ENCODE peak calls at places on chromosomes 11 and 22, in ten cellular contexts. M is activated T-cell treated with anti-CD3 and anti-CD28 coated beads, Interleukin-2, amount 50 U/mL, for 1 hour; P is fibroblast of mammary gland; S is HEK293T; N is left colon; D is activated naive CD4-positive, alpha-beta T cell treated with Interleukin-2 at 50 U/mL for 16 hours; L is AG09309; E is stimulated activated CD4-positive, alpha-beta T cell treated with anti-CD3 and anti-CD28 coated beads, Interleukin-2, amount 100 ng/mL, for 48 hours; I is NCI-H1092 treated with DMSO at 0.1 percent for 48 hours; U is mesenchymal stem cell. Q is an unnamed sample.

GRCh38 chr11:126414615-126415014 is 59.1 kb downstream of the ST3GAL4 start:
- DNase-seq in M (no peak), P (no peak), S (no peak), N (no peak), D (no peak), L (no peak), E (no peak), I (no peak), U (no peak), Q (no peak)

GRCh38 chr11:38136887-38137286 is 1538.9 kb upstream of the RAG2 start:
- DNase-seq in M (no peak), P (no peak), S (no peak), N (no peak), D (no peak), L (no peak), E (no peak), I (no peak), U (no peak), Q (no peak)

GRCh38 chr11:67700548-67701262 is 26.3 kb upstream of the ALDH3B2 start:
- DNase-seq in M (no peak), P (no peak), S (no peak), N (no peak), D (no peak), L (no peak), E (no peak), I (no peak), U (no peak), Q (no peak)

GRCh38 chr22:17785185-17786184 is 11.2 kb upstream of the BID start:
- DNase-seq in M (peak; percentile 78), P (peak; percentile 29), S (peak; percentile 91), N (peak; percentile 87), D (peak; percentile 75), L (no peak), E (peak; percentile 71), I (no peak), U (peak; percentile 42), Q (peak; percentile 48)

GRCh38 chr11:106017088-106017487 is 5.0 kb downstream of the MSANTD4 start:
- DNase-seq in M (no peak), P (no peak), S (no peak), N (no peak), D (no peak), L (no peak), E (no peak), I (no peak), U (no peak), Q (peak; percentile 51)

GRCh38 chr11:69655479-69656394 is 14.8 kb downstream of the CCND1 start:
- DNase-seq in M (peak; percentile 12), P (no peak), S (no peak), N (no peak), D (no peak), L (no peak), E (no peak), I (no peak), U (peak; percentile 34), Q (no peak)

GRCh38 chr11:94751806-94752205 is 16.4 kb upstream of the AMOTL1 start:
- DNase-seq in M (no peak), P (no peak), S (no peak), N (no peak), D (no peak), L (no peak), E (no peak), I (no peak), U (no peak), Q (no peak)

GRCh38 chr22:39117585-39118191 is 20.6 kb downstream of the APOBEC3H start:
- DNase-seq in M (peak; percentile 62), P (peak; percentile 67), S (peak; percentile 43), N (peak; percentile 82), D (peak; percentile 84), L (peak; percentile 4), E (peak; percentile 66), I (peak; percentile 22), U (peak; percentile 54), Q (peak; percentile 51)

GRCh38 chr22:24059121-24059520 is 48.0 kb downstream of the CABIN1 start:
- DNase-seq in M (no peak), P (peak; percentile 99), S (no peak), N (no peak), D (no peak), L (peak; percentile 83), E (no peak), I (no peak), U (peak; percentile 52), Q (no peak)

Q was measured in cerebellar cortex.